ENCODE peak calls at places on chromosomes 4 and X, in five cellular contexts. L is sigmoid colon, P is GM12865, E is fibroblast of pulmonary artery, Q is nephron progenitor cell. K is an unnamed sample.

GRCh38 chr4:25904748-25905082 is 9.3 kb upstream of the SMIM20 start:
- DNase-seq in P (no peak), L (no peak), Q (no peak), E (no peak), K (no peak)

GRCh38 chr4:55068522-55068921 is 56.9 kb downstream of the KDR start:
- DNase-seq in L (no peak), P (no peak), E (no peak), Q (no peak), K (no peak)

GRCh38 chrX:45849261-45849660 is 648.6 kb upstream of the DIPK2B start:
- DNase-seq in E (peak), L (no peak), P (no peak), Q (no peak), K (no peak)

GRCh38 chr4:87219648-87220093 is 747 bp downstream of the KLHL8 start:
- DNase-seq in E (peak), P (peak), Q (no peak), L (peak), K (no peak)

GRCh38 chr4:107519057-107519456 is 201.0 kb downstream of the PAPSS1 start:
- DNase-seq in Q (peak), E (peak), P (peak), L (no peak), K (no peak)

GRCh38 chrX:153725039-153725831 is 579 bp downstream of the ABCD1 start:
- DNase-seq in Q (no peak), E (no peak), L (no peak), P (peak), K (no peak)

GRCh38 chr4:75820197-75820596 is 82.1 kb downstream of the PPEF2 start:
- DNase-seq in E (no peak), P (no peak), Q (no peak), L (no peak), K (no peak)

GRCh38 chr4:165454426-165454825 is 75.6 kb downstream of the CPE start:
- DNase-seq in P (no peak), L (no peak), E (no peak), Q (no peak), K (no peak)

GRCh38 chr4:26197018-26197779 is 123.6 kb upstream of the RBPJ start:
- DNase-seq in E (peak), P (peak), L (no peak), Q (no peak), K (no peak)

GRCh38 chr4:155666701-155667537 is at the start of gene GUCY1A1:
- DNase-seq in P (peak), L (peak), E (peak), Q (peak), K (peak)

GRCh38 chr4:2886622-2887021 is 43.0 kb downstream of the ADD1 start:
- DNase-seq in L (no peak), Q (no peak), P (no peak), E (no peak), K (no peak)

GRCh38 chrX:119174900-119175299 is 47.3 kb upstream of the KIAA1210 start:
- DNase-seq in E (no peak), Q (no peak), L (no peak), P (no peak), K (peak)

GRCh38 chrX:135923353-135923752 is 29.8 kb downstream of the SAGE1 start:
- DNase-seq in L (no peak), P (peak), E (no peak), Q (peak), K (no peak)
- TF ChIP-seq CTCF in L (no peak), P (peak), E (peak), Q (no peak), K (no peak)

DNA sequence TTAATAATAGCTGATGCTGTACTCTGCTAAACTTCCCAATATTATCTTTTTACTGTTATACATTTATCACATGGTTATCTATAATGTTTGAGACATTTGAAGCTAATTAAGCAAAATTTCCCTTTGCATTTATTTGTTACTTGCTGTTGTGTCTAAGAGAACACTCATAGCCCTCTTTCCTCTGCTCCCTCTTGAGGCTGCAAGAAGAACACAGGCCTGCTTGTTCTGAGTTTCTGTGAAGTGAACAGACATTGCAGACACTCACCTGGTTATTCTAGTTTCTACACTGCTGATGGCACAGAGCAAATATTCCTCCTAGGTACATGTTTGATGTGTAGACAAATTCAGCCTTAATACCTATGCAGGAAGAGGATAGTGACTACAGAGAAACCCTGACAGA is 367.8 kb downstream of the GASK1B start:
- DNase-seq in P (no peak), L (no peak), Q (no peak), E (peak), K (no peak)
- TF ChIP-seq CTCF in P (no peak), L (peak), Q (peak), E (peak), K (peak)

DNA sequence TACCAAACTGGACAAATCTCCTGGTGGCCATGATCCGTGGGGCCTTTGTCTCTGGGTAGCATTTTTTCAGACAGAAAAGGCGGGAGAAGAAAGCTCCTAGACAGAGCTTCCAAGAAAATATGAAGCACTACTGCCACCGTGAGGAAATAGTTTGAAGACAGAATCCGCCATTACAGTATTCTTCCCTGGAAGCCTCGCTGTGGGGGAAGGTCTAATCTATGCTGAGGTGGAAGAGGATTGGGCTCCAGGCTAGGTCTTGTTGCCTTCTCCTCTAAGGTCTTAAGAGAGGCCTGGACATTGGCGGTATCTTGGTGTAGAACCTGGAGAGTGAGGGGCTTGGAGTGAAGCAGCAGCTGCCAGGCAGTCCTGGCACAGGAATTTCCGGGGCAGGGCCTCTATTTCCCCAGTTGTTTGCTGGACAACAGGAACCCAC is 218.9 kb downstream of the OR13H1 start:
- DNase-seq in P (peak), E (no peak), L (peak), Q (no peak), K (peak)
- TF ChIP-seq CTCF in P (no peak), E (no peak), L (no peak), Q (no peak), K (no peak)

DNA sequence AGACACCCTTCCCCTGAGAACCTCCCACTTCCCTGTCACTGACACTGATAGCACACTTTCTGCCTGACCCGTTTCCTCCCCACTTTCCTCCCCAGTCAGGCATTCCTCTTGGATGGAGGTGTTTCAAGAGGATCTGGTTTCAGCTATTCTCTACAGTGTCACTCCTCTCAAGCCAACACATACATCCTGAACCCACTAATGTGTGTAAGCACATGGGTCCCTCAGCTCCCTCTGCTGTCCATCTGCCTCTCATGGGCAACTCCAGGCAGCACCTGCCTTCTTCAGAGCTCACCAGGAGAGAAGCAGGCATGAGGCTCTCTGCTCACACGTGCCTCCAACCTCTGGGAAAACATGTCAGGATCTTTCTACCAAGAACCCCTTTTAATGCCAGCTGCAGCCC is 207.6 kb downstream of the NAF1 start:
- DNase-seq in E (no peak), Q (peak), L (no peak), P (peak), K (no peak)
- TF ChIP-seq CTCF in E (no peak), Q (no peak), L (no peak), P (peak), K (no peak)

DNA sequence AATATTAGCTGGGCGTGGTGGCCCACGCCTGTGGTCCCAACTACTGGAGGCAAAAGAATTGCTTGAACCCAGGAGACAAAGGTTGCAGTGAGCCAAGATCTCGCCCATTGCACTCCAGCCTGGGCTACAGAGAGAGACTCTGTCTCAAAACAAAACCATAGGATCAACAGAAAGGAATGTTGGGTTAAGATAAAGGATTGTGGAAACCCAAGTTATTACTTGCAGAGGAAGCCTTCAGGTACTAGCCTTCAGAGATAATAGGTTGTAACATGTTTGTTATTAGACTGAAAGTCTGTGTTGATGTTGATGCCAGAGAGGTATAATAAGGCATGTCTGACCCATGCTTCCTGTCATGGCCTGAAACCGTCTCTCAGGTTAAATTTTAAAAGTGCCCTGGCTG is 16.9 kb downstream of the SSX5 start:
- DNase-seq in L (no peak), Q (no peak), E (no peak), P (no peak), K (no peak)
- TF ChIP-seq CTCF in L (no peak), Q (no peak), E (no peak), P (no peak), K (no peak)